ENCODE peak calls at places on chromosomes 5 and 9, in six cellular contexts. One of them, this sample, is unnamed. For H3K36me3, the result is how much of the 10 kb centered on the place peaks cover.

GRCh38 chr9:15531380-15531779 is 20.6 kb upstream of the PSIP1 start:
- DNase-seq in cardiac muscle cell: no peak
- DNase-seq in right atrium auricular region: no peak
- DNase-seq in colonic mucosa: no peak
- DNase-seq in left ventricle myocardium inferior: no peak
- DNase-seq in BJ: no peak
- DNase-seq in this sample: no peak

GRCh38 chr5:84260140-84260539 is 124.5 kb downstream of the EDIL3 start:
- DNase-seq in cardiac muscle cell: no peak
- DNase-seq in right atrium auricular region: no peak
- DNase-seq in colonic mucosa: no peak
- DNase-seq in left ventricle myocardium inferior: no peak
- DNase-seq in BJ: no peak
- DNase-seq in this sample: no peak

GRCh38 chr5:106399381-106399780 is 1271.4 kb downstream of the EFNA5 start:
- DNase-seq in cardiac muscle cell: peak
- DNase-seq in right atrium auricular region: no peak
- DNase-seq in colonic mucosa: no peak
- DNase-seq in left ventricle myocardium inferior: no peak
- DNase-seq in BJ: peak
- DNase-seq in this sample: peak

GRCh38 chr5:179550511-179551342 is at the start of gene RUFY1:
- DNase-seq in cardiac muscle cell: peak
- DNase-seq in right atrium auricular region: peak
- DNase-seq in colonic mucosa: peak
- DNase-seq in left ventricle myocardium inferior: peak
- DNase-seq in BJ: no peak
- DNase-seq in this sample: no peak

GRCh38 chr5:139764250-139764791 is 31.3 kb upstream of the PSD2 start:
- DNase-seq in cardiac muscle cell: no peak
- DNase-seq in right atrium auricular region: no peak
- DNase-seq in colonic mucosa: no peak
- DNase-seq in left ventricle myocardium inferior: no peak
- DNase-seq in BJ: no peak
- DNase-seq in this sample: no peak

GRCh38 chr5:114544561-114544960 is 182.7 kb downstream of the KCNN2 start:
- DNase-seq in cardiac muscle cell: no peak
- DNase-seq in right atrium auricular region: no peak
- DNase-seq in colonic mucosa: no peak
- DNase-seq in left ventricle myocardium inferior: no peak
- DNase-seq in BJ: no peak
- DNase-seq in this sample: no peak

GRCh38 chr5:33690736-33691135 is 201.1 kb downstream of the ADAMTS12 start:
- DNase-seq in cardiac muscle cell: peak
- DNase-seq in right atrium auricular region: no peak
- DNase-seq in colonic mucosa: no peak
- DNase-seq in left ventricle myocardium inferior: no peak
- DNase-seq in BJ: peak
- DNase-seq in this sample: peak

GRCh38 chr5:92518318-92518913 is 1062.6 kb downstream of the NR2F1-AS1 start:
- DNase-seq in cardiac muscle cell: peak
- DNase-seq in right atrium auricular region: no peak
- DNase-seq in colonic mucosa: no peak
- DNase-seq in left ventricle myocardium inferior: no peak
- DNase-seq in BJ: no peak
- DNase-seq in this sample: no peak

GRCh38 chr5:111935835-111936234 is 178.8 kb upstream of the NREP start:
- DNase-seq in cardiac muscle cell: no peak
- DNase-seq in right atrium auricular region: no peak
- DNase-seq in colonic mucosa: no peak
- DNase-seq in left ventricle myocardium inferior: no peak
- DNase-seq in BJ: no peak
- DNase-seq in this sample: no peak

GRCh38 chr9:136338511-136338910 is 11.2 kb downstream of the GPSM1 start:
- DNase-seq in cardiac muscle cell: no peak
- DNase-seq in right atrium auricular region: no peak
- DNase-seq in colonic mucosa: no peak
- DNase-seq in left ventricle myocardium inferior: no peak
- DNase-seq in BJ: no peak
- DNase-seq in this sample: no peak

GRCh38 chr5:135739383-135739961 is 95.0 kb upstream of the SLC25A48 start:
- DNase-seq in cardiac muscle cell: no peak
- DNase-seq in right atrium auricular region: peak
- DNase-seq in colonic mucosa: peak
- DNase-seq in left ventricle myocardium inferior: no peak
- DNase-seq in BJ: no peak
- DNase-seq in this sample: no peak

GRCh38 chr9:136016882-136017812 is 56.0 kb upstream of the UBAC1 start:
- DNase-seq in cardiac muscle cell: no peak
- DNase-seq in right atrium auricular region: no peak
- DNase-seq in colonic mucosa: no peak
- DNase-seq in left ventricle myocardium inferior: peak
- DNase-seq in BJ: no peak
- DNase-seq in this sample: no peak

GRCh38 chr5:1291611-1292080 is 3.2 kb downstream of the TERT start:
- DNase-seq in cardiac muscle cell: no peak
- DNase-seq in right atrium auricular region: no peak
- DNase-seq in colonic mucosa: peak
- DNase-seq in left ventricle myocardium inferior: no peak
- DNase-seq in BJ: no peak
- DNase-seq in this sample: no peak

DNA sequence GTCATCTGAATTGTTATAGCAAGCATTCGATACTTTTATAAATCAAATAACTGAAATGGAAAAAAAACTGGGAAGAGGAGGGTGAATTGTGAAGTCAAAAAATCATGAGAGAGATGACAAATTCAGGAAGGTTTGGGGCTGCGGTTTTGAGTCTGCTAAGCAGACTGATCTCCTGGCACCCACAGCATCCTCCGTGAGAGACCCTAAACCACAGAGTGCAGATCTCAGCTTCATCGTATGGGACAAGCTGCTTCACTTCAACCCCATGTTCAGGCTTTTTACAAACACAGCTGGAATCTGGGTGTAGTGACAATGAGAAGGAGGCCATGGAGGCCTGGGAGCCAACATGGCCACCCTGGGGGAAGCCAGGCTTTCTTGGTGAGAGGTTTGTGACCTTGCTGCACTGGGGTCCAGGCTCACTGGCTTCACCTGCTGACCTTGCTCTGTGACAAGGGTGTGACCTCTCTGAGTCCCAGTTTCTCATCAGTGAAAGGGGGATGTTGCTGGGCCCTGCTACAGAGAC is 19.4 kb downstream of the USP20 start:
- DNase-seq in cardiac muscle cell: no peak
- DNase-seq in right atrium auricular region: no peak
- DNase-seq in colonic mucosa: no peak
- DNase-seq in left ventricle myocardium inferior: no peak
- DNase-seq in BJ: no peak
- DNase-seq in this sample: no peak
- H3K36me3 ChIP-seq in cardiac muscle cell: under half
- H3K36me3 ChIP-seq in right atrium auricular region: half or more
- H3K36me3 ChIP-seq in colonic mucosa: under half
- H3K36me3 ChIP-seq in left ventricle myocardium inferior: half or more
- H3K36me3 ChIP-seq in BJ: under half
- H3K36me3 ChIP-seq in this sample: under half

DNA sequence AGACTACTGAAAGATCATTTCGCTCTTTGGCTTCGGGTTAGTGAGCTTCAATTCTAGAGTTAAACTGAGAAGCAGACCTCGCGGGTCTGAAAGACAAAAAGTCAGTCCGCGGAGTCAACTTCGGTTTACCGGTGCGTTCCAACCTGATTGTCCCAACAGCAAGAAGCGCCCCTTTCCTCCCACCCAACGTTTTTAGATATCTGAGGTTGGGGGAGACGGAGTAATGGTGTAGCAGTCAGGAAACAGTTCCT is 815 bp upstream of the ISL1 start:
- DNase-seq in cardiac muscle cell: no peak
- DNase-seq in right atrium auricular region: no peak
- DNase-seq in colonic mucosa: no peak
- DNase-seq in left ventricle myocardium inferior: no peak
- DNase-seq in BJ: no peak
- DNase-seq in this sample: no peak
- H3K4me3 ChIP-seq in cardiac muscle cell: peak
- H3K4me3 ChIP-seq in right atrium auricular region: peak
- H3K4me3 ChIP-seq in colonic mucosa: peak
- H3K4me3 ChIP-seq in left ventricle myocardium inferior: peak
- H3K4me3 ChIP-seq in BJ: peak
- H3K4me3 ChIP-seq in this sample: peak

GRCh38 chr5:41120600-41120999 is 49.5 kb upstream of the MROH2B start:
- DNase-seq in cardiac muscle cell: no peak
- DNase-seq in right atrium auricular region: no peak
- DNase-seq in colonic mucosa: no peak
- DNase-seq in left ventricle myocardium inferior: no peak
- DNase-seq in BJ: no peak
- DNase-seq in this sample: no peak

GRCh38 chr5:41118177-41118576 is 47.0 kb upstream of the MROH2B start:
- DNase-seq in cardiac muscle cell: no peak
- DNase-seq in right atrium auricular region: no peak
- DNase-seq in colonic mucosa: no peak
- DNase-seq in left ventricle myocardium inferior: no peak
- DNase-seq in BJ: no peak
- DNase-seq in this sample: no peak

GRCh38 chr5:41128291-41128690 is 57.1 kb upstream of the MROH2B start:
- DNase-seq in cardiac muscle cell: no peak
- DNase-seq in right atrium auricular region: no peak
- DNase-seq in colonic mucosa: no peak
- DNase-seq in left ventricle myocardium inferior: no peak
- DNase-seq in BJ: no peak
- DNase-seq in this sample: no peak

DNA sequence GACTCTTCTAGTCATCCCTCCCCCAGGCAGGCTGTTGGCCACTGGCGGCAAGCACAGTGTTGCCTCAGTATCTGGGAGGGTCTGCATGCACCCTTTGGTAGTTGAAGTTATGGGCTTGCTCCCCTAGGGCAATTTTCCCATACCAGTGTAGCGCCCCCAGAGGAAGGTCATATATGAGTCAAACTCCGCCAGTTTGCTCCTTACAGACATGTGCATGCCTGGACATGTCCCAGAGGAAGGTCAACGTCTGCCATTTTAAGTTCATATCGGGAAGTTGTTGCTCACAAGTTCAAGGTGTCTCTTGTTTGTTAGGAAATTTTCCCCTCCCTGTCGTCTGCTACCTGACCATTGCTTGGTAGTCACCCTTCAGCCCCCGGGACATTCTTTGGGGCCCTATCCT is 51.3 kb upstream of the MROH2B start:
- DNase-seq in cardiac muscle cell: no peak
- DNase-seq in right atrium auricular region: no peak
- DNase-seq in colonic mucosa: no peak
- DNase-seq in left ventricle myocardium inferior: no peak
- DNase-seq in BJ: no peak
- DNase-seq in this sample: no peak
- TF ChIP-seq CTCF in cardiac muscle cell: no peak
- TF ChIP-seq CTCF in right atrium auricular region: no peak
- TF ChIP-seq CTCF in colonic mucosa: no peak
- TF ChIP-seq CTCF in left ventricle myocardium inferior: no peak
- TF ChIP-seq CTCF in BJ: no peak
- TF ChIP-seq CTCF in this sample: no peak

GRCh38 chr5:230711-231110 is 12.6 kb downstream of the SDHA start:
- DNase-seq in cardiac muscle cell: no peak
- DNase-seq in right atrium auricular region: no peak
- DNase-seq in colonic mucosa: no peak
- DNase-seq in left ventricle myocardium inferior: no peak
- DNase-seq in BJ: no peak
- DNase-seq in this sample: no peak

GRCh38 chr5:234450-234849 is 16.3 kb downstream of the SDHA start:
- DNase-seq in cardiac muscle cell: no peak
- DNase-seq in right atrium auricular region: no peak
- DNase-seq in colonic mucosa: no peak
- DNase-seq in left ventricle myocardium inferior: no peak
- DNase-seq in BJ: no peak
- DNase-seq in this sample: no peak

GRCh38 chr5:228886-229285 is 10.8 kb downstream of the SDHA start:
- DNase-seq in cardiac muscle cell: no peak
- DNase-seq in right atrium auricular region: no peak
- DNase-seq in colonic mucosa: no peak
- DNase-seq in left ventricle myocardium inferior: no peak
- DNase-seq in BJ: no peak
- DNase-seq in this sample: no peak

GRCh38 chr5:231661-232060 is 13.5 kb downstream of the SDHA start:
- DNase-seq in cardiac muscle cell: no peak
- DNase-seq in right atrium auricular region: no peak
- DNase-seq in colonic mucosa: no peak
- DNase-seq in left ventricle myocardium inferior: no peak
- DNase-seq in BJ: no peak
- DNase-seq in this sample: no peak
- H3K36me3 ChIP-seq in cardiac muscle cell: under half
- H3K36me3 ChIP-seq in right atrium auricular region: half or more
- H3K36me3 ChIP-seq in colonic mucosa: under half
- H3K36me3 ChIP-seq in left ventricle myocardium inferior: half or more
- H3K36me3 ChIP-seq in BJ: under half
- H3K36me3 ChIP-seq in this sample: under half

GRCh38 chr5:141883948-141884318 is 5.7 kb upstream of the PCDH1 start:
- DNase-seq in cardiac muscle cell: no peak
- DNase-seq in right atrium auricular region: peak
- DNase-seq in colonic mucosa: no peak
- DNase-seq in left ventricle myocardium inferior: no peak
- DNase-seq in BJ: no peak
- DNase-seq in this sample: no peak

GRCh38 chr5:141883184-141883947 is 5.2 kb upstream of the PCDH1 start:
- DNase-seq in cardiac muscle cell: peak
- DNase-seq in right atrium auricular region: peak
- DNase-seq in colonic mucosa: no peak
- DNase-seq in left ventricle myocardium inferior: peak
- DNase-seq in BJ: no peak
- DNase-seq in this sample: no peak

GRCh38 chr5:141881886-141882285 is 3.7 kb upstream of the PCDH1 start:
- DNase-seq in cardiac muscle cell: no peak
- DNase-seq in right atrium auricular region: no peak
- DNase-seq in colonic mucosa: no peak
- DNase-seq in left ventricle myocardium inferior: no peak
- DNase-seq in BJ: no peak
- DNase-seq in this sample: no peak

GRCh38 chr5:141880961-141881801 is 3.0 kb upstream of the PCDH1 start:
- DNase-seq in cardiac muscle cell: no peak
- DNase-seq in right atrium auricular region: no peak
- DNase-seq in colonic mucosa: no peak
- DNase-seq in left ventricle myocardium inferior: peak
- DNase-seq in BJ: no peak
- DNase-seq in this sample: no peak

GRCh38 chr5:141882594-141883183 is 4.5 kb upstream of the PCDH1 start:
- DNase-seq in cardiac muscle cell: no peak
- DNase-seq in right atrium auricular region: no peak
- DNase-seq in colonic mucosa: no peak
- DNase-seq in left ventricle myocardium inferior: no peak
- DNase-seq in BJ: no peak
- DNase-seq in this sample: no peak
- H3K4me3 ChIP-seq in cardiac muscle cell: no peak
- H3K4me3 ChIP-seq in right atrium auricular region: no peak
- H3K4me3 ChIP-seq in colonic mucosa: no peak
- H3K4me3 ChIP-seq in left ventricle myocardium inferior: no peak
- H3K4me3 ChIP-seq in BJ: no peak
- H3K4me3 ChIP-seq in this sample: no peak

DNA sequence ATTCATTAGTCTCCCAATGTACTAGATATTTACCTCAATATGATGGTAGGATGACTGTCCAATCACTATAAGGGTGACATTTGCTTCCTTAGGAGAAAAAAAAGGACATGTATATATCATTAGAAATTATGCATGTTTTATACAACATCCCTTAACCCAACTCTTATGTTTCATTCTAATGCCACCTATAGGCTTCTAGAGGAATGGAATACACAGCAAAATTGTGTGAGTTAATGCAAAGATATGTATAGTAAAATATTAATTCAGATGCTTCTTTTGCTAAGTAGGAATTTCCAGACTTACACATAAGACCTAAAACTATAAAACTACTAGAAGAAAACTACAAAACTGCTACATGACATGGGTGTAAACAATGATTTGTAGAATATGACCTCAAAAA is 3.5 kb downstream of the PRXL2C start:
- DNase-seq in cardiac muscle cell: peak
- DNase-seq in right atrium auricular region: no peak
- DNase-seq in colonic mucosa: no peak
- DNase-seq in left ventricle myocardium inferior: no peak
- DNase-seq in BJ: no peak
- DNase-seq in this sample: no peak
- TF ChIP-seq CTCF in cardiac muscle cell: peak
- TF ChIP-seq CTCF in right atrium auricular region: peak
- TF ChIP-seq CTCF in colonic mucosa: peak
- TF ChIP-seq CTCF in left ventricle myocardium inferior: peak
- TF ChIP-seq CTCF in BJ: peak
- TF ChIP-seq CTCF in this sample: peak